ENCODE peak calls at places on chromosomes 11 and 22, in four cellular contexts. H is IMR-90, P is cardiac muscle cell, C is transverse colon. R is an unnamed sample. For H3K4me1, the result is how much of the 10 kb centered on the place peaks cover.

GRCh38 chr11:125890447-125891100 is 3.1 kb downstream of the HYLS1 start:
- DNase-seq in H (peak), P (no peak), C (no peak), R (peak)

GRCh38 chr22:42330953-42331525 is 60.6 kb upstream of the TCF20 start:
- DNase-seq in H (no peak), P (no peak), C (no peak), R (no peak)

GRCh38 chr11:81915045-81915444 is 818.6 kb downstream of the FAM181B start:
- DNase-seq in H (no peak), P (no peak), C (no peak), R (no peak)

GRCh38 chr11:113814181-113814580 is 34.6 kb downstream of the CLDN25 start:
- DNase-seq in H (no peak), P (no peak), C (no peak), R (no peak)

GRCh38 chr11:92409347-92409746 is 184.7 kb downstream of the FAT3 start:
- DNase-seq in H (no peak), P (no peak), C (no peak), R (no peak)

GRCh38 chr22:46735747-46736608 is 2.1 kb downstream of the CERK start:
- DNase-seq in H (no peak), P (no peak), C (no peak), R (no peak)

GRCh38 chr11:118572914-118573550 is 823 bp downstream of the ARCN1 start:
- DNase-seq in H (peak), P (peak), C (no peak), R (peak)

GRCh38 chr11:47714554-47715081 is 551 bp downstream of the AGBL2 start:
- DNase-seq in H (no peak), P (peak), C (peak), R (no peak)

GRCh38 chr11:408154-409007 is 6.4 kb downstream of the SIGIRR start:
- DNase-seq in H (no peak), P (no peak), C (no peak), R (no peak)

GRCh38 chr22:38187413-38188212 is 6.0 kb upstream of the PLA2G6 start:
- DNase-seq in H (peak), P (peak), C (no peak), R (peak)

GRCh38 chr22:38415561-38416321 is 39.3 kb downstream of the KCNJ4 start:
- DNase-seq in H (no peak), P (no peak), C (no peak), R (no peak)

GRCh38 chr11:123682976-123683375 is 28.6 kb upstream of the SCN3B start:
- DNase-seq in H (no peak), P (no peak), C (no peak), R (no peak)

GRCh38 chr11:130520231-130520630 is 71.8 kb downstream of the ADAMTS15 start:
- DNase-seq in H (no peak), P (peak), C (no peak), R (no peak)

GRCh38 chr11:69817265-69818236 is 1.7 kb downstream of the FGF3 start:
- DNase-seq in H (no peak), P (peak), C (no peak), R (peak)

GRCh38 chr11:104443387-104443786 is 279.4 kb upstream of the PDGFD start:
- DNase-seq in H (no peak), P (peak), C (no peak), R (peak)

GRCh38 chr22:42070517-42071422 is at the start of gene NAGA:
- DNase-seq in H (peak), P (peak), C (peak), R (peak)

GRCh38 chr11:18720086-18720810 is 5.7 kb downstream of the IGSF22 start:
- DNase-seq in H (peak), P (peak), C (no peak), R (no peak)

GRCh38 chr11:69902337-69902736 is 83.1 kb upstream of the FGF3 start:
- DNase-seq in H (no peak), P (no peak), C (no peak), R (no peak)

GRCh38 chr11:22792497-22792896 is 37.1 kb downstream of the SVIP start:
- DNase-seq in H (peak), P (peak), C (no peak), R (peak)

GRCh38 chr11:120324932-120325810 is at the start of gene TLCD5:
- DNase-seq in H (peak), P (peak), C (peak), R (peak)

GRCh38 chr11:24880962-24881361 is 384.1 kb downstream of the LUZP2 start:
- DNase-seq in H (no peak), P (no peak), C (no peak), R (no peak)

GRCh38 chr11:86802146-86802545 is 1.8 kb downstream of the PRSS23 start:
- DNase-seq in H (no peak), P (no peak), C (no peak), R (no peak)

GRCh38 chr22:38462960-38463784 is 4.7 kb upstream of the KDELR3 start:
- DNase-seq in H (no peak), P (peak), C (no peak), R (no peak)

GRCh38 chr11:128763224-128763623 is 69.4 kb downstream of the FLI1 start:
- DNase-seq in H (peak), P (peak), C (no peak), R (no peak)

GRCh38 chr11:61026121-61027031 is 54.9 kb downstream of the CD6 start:
- DNase-seq in H (no peak), P (no peak), C (peak), R (no peak)

GRCh38 chr11:2222479-2222878 is 47.9 kb downstream of the ASCL2 start:
- DNase-seq in H (no peak), P (peak), C (no peak), R (no peak)

GRCh38 chr22:38203090-38203810 is 1.5 kb downstream of the MAFF start:
- DNase-seq in H (peak), P (peak), C (peak), R (peak)

GRCh38 chr11:33861366-33861765 is 30.5 kb downstream of the LMO2 start:
- DNase-seq in H (no peak), P (no peak), C (no peak), R (no peak)

GRCh38 chr11:33864479-33864878 is 27.4 kb downstream of the LMO2 start:
- DNase-seq in H (no peak), P (no peak), C (no peak), R (no peak)

GRCh38 chr11:33861911-33862310 is 30.0 kb downstream of the LMO2 start:
- DNase-seq in H (no peak), P (no peak), C (no peak), R (no peak)

GRCh38 chr11:33860926-33861325 is 30.9 kb downstream of the LMO2 start:
- DNase-seq in H (no peak), P (no peak), C (no peak), R (no peak)

GRCh38 chr11:33863418-33864172 is 28.3 kb downstream of the LMO2 start:
- DNase-seq in H (no peak), P (no peak), C (no peak), R (no peak)
- TF ChIP-seq CTCF in H (no peak), P (no peak), C (no peak), R (no peak)

GRCh38 chr11:65386307-65387081 is at the start of gene FRMD8:
- DNase-seq in H (peak), P (peak), C (peak), R (peak)

GRCh38 chr11:65382036-65382803 is at the start of gene SLC25A45:
- DNase-seq in H (peak), P (peak), C (peak), R (peak)

GRCh38 chr11:65383778-65384177 is 1.3 kb upstream of the SLC25A45 start:
- DNase-seq in H (no peak), P (no peak), C (no peak), R (peak)

GRCh38 chr11:65382804-65383368 is 440 bp upstream of the SLC25A45 start:
- DNase-seq in H (no peak), P (no peak), C (peak), R (peak)

GRCh38 chr11:65384301-65384889 is 1.9 kb upstream of the SLC25A45 start:
- DNase-seq in H (peak), P (peak), C (no peak), R (peak)
- H3K4me1 ChIP-seq in H (under half), P (under half), C (half or more), R (half or more)

GRCh38 chr11:96012086-96012824 is 88.3 kb upstream of the MTMR2 start:
- DNase-seq in H (peak), P (peak), C (peak), R (peak)
- TF ChIP-seq CTCF in H (peak), P (peak), C (peak), R (peak)

DNA sequence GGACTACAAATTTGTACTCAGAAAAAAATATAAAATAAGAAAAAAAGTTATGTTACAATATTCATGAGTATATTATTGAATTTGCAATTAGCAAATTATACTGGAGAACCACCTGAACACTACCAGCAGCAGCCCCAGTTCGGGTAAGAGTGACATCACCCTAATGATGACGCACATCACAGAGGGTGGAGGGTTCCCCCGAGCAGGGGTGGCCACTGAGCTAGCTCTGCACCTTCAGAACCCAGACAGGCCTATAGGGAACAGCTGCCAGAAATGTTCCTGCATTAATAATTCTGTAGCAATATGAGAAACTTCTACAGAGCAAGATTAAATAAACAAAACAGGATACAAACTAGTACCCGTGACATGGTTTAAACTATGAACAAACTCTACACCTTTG is 17.5 kb upstream of the ARAP1 start:
- DNase-seq in H (peak), P (no peak), C (no peak), R (no peak)
- H3K4me1 ChIP-seq in H (under half), P (under half), C (under half), R (under half)

GRCh38 chr11:79062814-79063762 is 377.7 kb downstream of the TENM4 start:
- DNase-seq in H (peak), P (peak), C (no peak), R (peak)
- TF ChIP-seq CTCF in H (peak), P (peak), C (no peak), R (peak)

GRCh38 chr11:35151241-35151640 is 12.3 kb downstream of the CD44 start:
- DNase-seq in H (no peak), P (no peak), C (no peak), R (no peak)

GRCh38 chr11:35151896-35152295 is 12.9 kb downstream of the CD44 start:
- DNase-seq in H (no peak), P (no peak), C (no peak), R (no peak)

GRCh38 chr11:35153280-35153679 is 14.3 kb downstream of the CD44 start:
- DNase-seq in H (no peak), P (no peak), C (no peak), R (no peak)

GRCh38 chr11:35154960-35155359 is 16.0 kb downstream of the CD44 start:
- DNase-seq in H (no peak), P (no peak), C (no peak), R (no peak)

DNA sequence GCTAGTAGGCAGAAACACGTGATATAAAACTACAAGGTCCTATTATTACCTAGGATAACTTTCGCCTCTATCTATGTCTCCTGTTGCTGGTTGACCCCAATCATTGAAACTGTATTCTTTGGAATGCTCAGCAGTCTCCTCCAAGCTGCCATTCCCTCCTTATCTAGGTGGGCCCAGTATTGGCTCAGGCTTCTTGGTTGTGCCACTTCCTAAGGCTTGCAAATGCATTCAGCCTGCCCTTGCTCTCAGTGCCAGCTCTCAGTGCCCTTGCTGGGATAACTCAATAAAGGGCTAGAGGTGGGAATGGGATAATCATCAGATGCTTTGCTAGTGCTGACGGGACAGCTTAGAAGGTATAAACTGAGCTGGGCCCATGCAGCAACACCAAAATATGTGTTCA is 13.6 kb downstream of the CD44 start:
- DNase-seq in H (no peak), P (no peak), C (no peak), R (no peak)
- H3K4me1 ChIP-seq in H (under half), P (under half), C (under half), R (under half)

GRCh38 chr11:41206388-41206787 is 253.1 kb downstream of the LRRC4C start:
- DNase-seq in H (no peak), P (no peak), C (no peak), R (no peak)

DNA sequence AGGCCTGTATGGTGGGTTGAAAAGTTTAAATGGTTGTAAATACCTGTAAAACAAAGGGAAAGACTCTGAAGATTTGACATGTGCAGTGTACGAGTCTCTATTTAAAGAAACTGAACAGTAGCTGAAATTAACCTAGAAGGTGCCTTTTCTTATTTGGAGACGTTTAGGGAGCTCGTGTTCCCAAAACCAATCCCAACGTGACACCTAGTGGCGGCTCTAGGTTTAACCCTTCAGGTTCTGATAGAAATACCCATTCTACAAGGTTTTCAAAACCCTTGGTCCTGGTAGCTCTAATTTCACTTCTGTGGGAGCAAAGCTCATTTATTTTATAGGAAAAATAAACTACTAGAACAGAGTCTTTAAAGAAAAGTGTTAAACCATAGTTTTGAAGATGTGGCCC is 258.3 kb downstream of the LRRC4C start:
- DNase-seq in H (peak), P (peak), C (no peak), R (peak)
- TF ChIP-seq CTCF in H (peak), P (peak), C (no peak), R (peak)